ENCODE peak calls at places on chromosomes 5 and 9, in seven cellular contexts. Y is mesendoderm, J is neuronal stem cell, Q is H1, L is H9, B is IMR-90, X is trophoblast cell. H is an unnamed sample.

GRCh38 chr5:128965011-128965637 is at the start of gene SLC27A6:
- DNase-seq in X (peak; percentile 60), J (peak; percentile 48), Q (no peak), B (no peak), L (peak; percentile 69), Y (peak; percentile 75), H (peak; percentile 37)

GRCh38 chr5:112210430-112211005 is 208.6 kb downstream of the EPB41L4A start:
- DNase-seq in Q (no peak), X (peak; percentile 23), L (peak; percentile 35), Y (peak; percentile 79), J (peak; percentile 21), B (peak; percentile 17), H (peak; percentile 43)

GRCh38 chr5:112628219-112628618 is 109.5 kb upstream of the APC start:
- DNase-seq in X (no peak), Y (peak; percentile 49), L (peak; percentile 32), B (no peak), J (peak; percentile 36), Q (no peak), H (no peak)

GRCh38 chr5:62886603-62887315 is 308.1 kb downstream of the LRRC70 start:
- DNase-seq in Q (no peak), B (no peak), L (no peak), Y (peak; percentile 88), J (no peak), X (peak; percentile 8), H (no peak)

GRCh38 chr9:137304383-137305059 is 2.5 kb upstream of the NRARP start:
- DNase-seq in B (no peak), L (peak; percentile 30), Y (no peak), J (no peak), Q (no peak), X (no peak), H (no peak)

GRCh38 chr9:106887066-106887465 is 24.1 kb downstream of the ZNF462 start:
- DNase-seq in Q (no peak), Y (no peak), J (no peak), B (no peak), L (no peak), X (no peak), H (no peak)

GRCh38 chr5:91110709-91111108 is 272.4 kb downstream of the ARRDC3 start:
- DNase-seq in Q (no peak), X (no peak), J (no peak), Y (no peak), B (peak; percentile 35), L (no peak), H (no peak)

GRCh38 chr9:87336914-87337333 is 160.7 kb upstream of the DAPK1 start:
- DNase-seq in B (peak; percentile 79), Q (no peak), J (peak; percentile 65), Y (peak; percentile 90), L (no peak), X (peak; percentile 65), H (peak; percentile 79)

GRCh38 chr5:51389326-51389581 is 6.0 kb downstream of the ISL1 start:
- DNase-seq in J (no peak), Y (peak; percentile 78), B (no peak), Q (no peak), X (no peak), L (peak; percentile 46), H (no peak)

GRCh38 chr5:51387854-51388320 is 4.6 kb downstream of the ISL1 start:
- DNase-seq in J (no peak), B (no peak), Q (no peak), Y (peak; percentile 68), X (no peak), L (peak; percentile 54), H (no peak)

GRCh38 chr5:51391175-51391574 is 7.9 kb downstream of the ISL1 start:
- DNase-seq in L (no peak), J (no peak), B (no peak), Q (no peak), X (no peak), Y (peak; percentile 45), H (no peak)

GRCh38 chr5:51388488-51389325 is 5.5 kb downstream of the ISL1 start:
- DNase-seq in Q (no peak), B (no peak), Y (peak; percentile 44), X (no peak), L (no peak), J (no peak), H (peak; percentile 43)

DNA sequence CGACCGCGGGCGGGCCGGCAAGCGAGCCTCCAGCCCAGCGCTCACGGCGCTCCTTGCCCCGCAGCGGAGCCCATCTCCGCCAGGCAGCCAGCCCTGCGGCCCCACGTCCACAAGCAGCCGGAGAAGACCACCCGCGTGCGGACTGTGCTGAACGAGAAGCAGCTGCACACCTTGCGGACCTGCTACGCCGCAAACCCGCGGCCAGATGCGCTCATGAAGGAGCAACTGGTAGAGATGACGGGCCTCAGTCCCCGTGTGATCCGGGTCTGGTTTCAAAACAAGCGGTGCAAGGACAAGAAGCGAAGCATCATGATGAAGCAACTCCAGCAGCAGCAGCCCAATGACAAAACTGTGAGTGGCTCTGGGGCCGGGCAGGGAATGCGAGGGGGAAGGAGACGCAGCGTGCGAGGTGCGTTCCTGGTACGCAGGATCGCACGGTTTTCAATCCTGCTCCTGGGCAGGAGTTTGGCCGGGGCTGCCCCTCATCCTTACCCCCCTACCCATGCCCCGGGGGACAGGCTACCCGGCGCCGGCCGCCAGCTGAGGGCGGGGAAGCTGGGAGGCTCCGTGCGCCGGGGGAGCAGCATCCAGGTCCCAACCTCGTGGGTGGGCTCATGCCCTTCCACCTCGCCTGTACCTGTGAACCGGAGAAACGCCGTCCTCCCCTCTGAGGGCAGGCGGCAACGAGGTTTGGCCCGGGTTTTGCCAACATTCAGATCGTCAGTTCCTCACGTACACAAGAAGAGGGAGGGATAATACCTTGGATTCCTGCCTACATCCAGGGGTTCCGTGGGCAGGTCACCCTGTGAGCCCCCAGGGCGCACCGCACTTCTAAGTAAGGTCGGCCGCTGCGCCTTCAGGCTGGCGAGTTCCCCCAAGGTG is 6.6 kb downstream of the ISL1 start:
- DNase-seq in Y (peak; percentile 80), B (no peak), X (peak; percentile 43), J (no peak), Q (no peak), L (peak; percentile 57), H (peak; percentile 83)
- H3K4me2 ChIP-seq in Y (peak overlapping the region; percentile 83), B (peak overlapping the region; percentile 52), X (peak overlapping the region; percentile 55), J (peak overlapping the region; percentile 75), Q (peak overlapping the region; percentile 99), L (peak overlapping the region; percentile 24), H (peak overlapping the region; percentile 73)

DNA sequence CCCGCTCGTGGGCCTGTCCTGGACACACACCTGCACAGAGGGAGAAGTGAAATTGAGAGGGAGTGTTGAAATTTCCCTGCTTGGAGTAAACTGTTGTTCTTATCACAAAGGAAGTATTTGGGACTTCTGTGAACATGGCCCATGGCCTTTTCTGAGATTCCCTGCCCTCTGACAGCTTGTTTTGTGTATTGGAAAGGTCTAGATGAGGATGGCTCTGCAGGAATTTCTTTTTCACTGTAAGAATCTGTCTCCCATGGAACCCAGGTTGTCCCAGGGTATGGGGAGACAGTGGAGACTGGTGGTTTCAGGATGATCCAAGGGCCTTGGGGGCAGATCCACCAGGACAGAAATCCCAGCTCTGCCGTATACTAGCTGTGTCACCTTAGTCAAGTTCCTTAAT is 121.8 kb downstream of the ARHGAP26 start:
- DNase-seq in B (no peak), L (no peak), Q (no peak), X (no peak), Y (peak; percentile 91), J (no peak), H (no peak)
- H2BK5ac ChIP-seq in B (no peak overlapping the region), L (no peak overlapping the region), Q (no peak overlapping the region), X (no peak overlapping the region), Y (no peak overlapping the region), J (no peak overlapping the region), H (no peak overlapping the region)

GRCh38 chr5:32017638-32018429 is 156.3 kb downstream of the GOLPH3 start:
- DNase-seq in L (no peak), X (no peak), B (no peak), J (no peak), Q (no peak), Y (no peak), H (no peak)

GRCh38 chr5:32020971-32021370 is 153.1 kb downstream of the GOLPH3 start:
- DNase-seq in J (no peak), X (no peak), Y (no peak), Q (no peak), L (no peak), B (no peak), H (no peak)

GRCh38 chr5:32021771-32022170 is 152.3 kb downstream of the GOLPH3 start:
- DNase-seq in Y (no peak), L (no peak), B (no peak), X (no peak), J (no peak), Q (no peak), H (no peak)

GRCh38 chr5:32020271-32020670 is 153.8 kb downstream of the GOLPH3 start:
- DNase-seq in B (no peak), L (no peak), Y (no peak), X (no peak), J (no peak), Q (no peak), H (peak; percentile 27)

GRCh38 chr5:32018476-32019436 is 155.4 kb downstream of the GOLPH3 start:
- DNase-seq in Y (no peak), X (no peak), B (no peak), Q (no peak), L (no peak), J (no peak), H (no peak)
- H3K4me2 ChIP-seq in Y (no peak overlapping the region), X (no peak overlapping the region), B (no peak overlapping the region), Q (peak overlapping the region; percentile 39), L (no peak overlapping the region), J (no peak overlapping the region), H (no peak overlapping the region)

GRCh38 chr5:110458313-110458712 is 268.2 kb downstream of the TMEM232 start:
- DNase-seq in X (no peak), J (no peak), Q (no peak), Y (no peak), L (no peak), B (no peak), H (no peak)

GRCh38 chr5:110460837-110461236 is 265.6 kb downstream of the TMEM232 start:
- DNase-seq in Q (no peak), X (no peak), B (no peak), Y (no peak), L (no peak), J (no peak), H (no peak)

GRCh38 chr5:110463116-110463515 is 263.4 kb downstream of the TMEM232 start:
- DNase-seq in Y (no peak), L (no peak), B (peak; percentile 6), J (no peak), X (no peak), Q (no peak), H (no peak)
- H2BK5ac ChIP-seq in Y (no peak overlapping the region), L (no peak overlapping the region), B (no peak overlapping the region), J (no peak overlapping the region), X (no peak overlapping the region), Q (no peak overlapping the region), H (no peak overlapping the region)